ENCODE peak calls at places on chromosomes 3 and 15, in five cellular contexts. One of them, this sample, is unnamed. For H3K4me1, the result is how much of the 10 kb centered on the place peaks cover.

GRCh38 chr3:101577276-101577675 is 3.3 kb downstream of the PCNP start:
- DNase-seq in BE2C: no peak
- DNase-seq in OCI-LY7: peak
- DNase-seq in endodermal cell: no peak
- DNase-seq in neuronal stem cell: no peak
- DNase-seq in this sample: no peak

GRCh38 chr3:73536952-73537351 is 87.8 kb downstream of the PDZRN3 start:
- DNase-seq in BE2C: no peak
- DNase-seq in endodermal cell: no peak
- DNase-seq in neuronal stem cell: no peak
- DNase-seq in OCI-LY7: no peak
- DNase-seq in this sample: no peak

GRCh38 chr3:156483426-156483825 is 71.5 kb downstream of the SSR3 start:
- DNase-seq in endodermal cell: no peak
- DNase-seq in neuronal stem cell: no peak
- DNase-seq in OCI-LY7: peak
- DNase-seq in BE2C: no peak
- DNase-seq in this sample: no peak

GRCh38 chr15:42736793-42737528 is at the start of gene CDAN1:
- DNase-seq in endodermal cell: peak
- DNase-seq in neuronal stem cell: peak
- DNase-seq in OCI-LY7: peak
- DNase-seq in BE2C: peak
- DNase-seq in this sample: peak

GRCh38 chr3:197478746-197479668 is 76.8 kb downstream of the BDH1 start:
- DNase-seq in endodermal cell: no peak
- DNase-seq in BE2C: no peak
- DNase-seq in OCI-LY7: no peak
- DNase-seq in neuronal stem cell: no peak
- DNase-seq in this sample: peak

GRCh38 chr3:134212898-134213665 is 37.6 kb downstream of the RYK start:
- DNase-seq in BE2C: peak
- DNase-seq in endodermal cell: peak
- DNase-seq in OCI-LY7: peak
- DNase-seq in neuronal stem cell: peak
- DNase-seq in this sample: peak

GRCh38 chr3:31196261-31196660 is 301.8 kb upstream of the GADL1 start:
- DNase-seq in endodermal cell: no peak
- DNase-seq in OCI-LY7: no peak
- DNase-seq in neuronal stem cell: no peak
- DNase-seq in BE2C: no peak
- DNase-seq in this sample: no peak

GRCh38 chr15:88284441-88285106 is 28.0 kb upstream of the NTRK3 start:
- DNase-seq in BE2C: no peak
- DNase-seq in neuronal stem cell: no peak
- DNase-seq in endodermal cell: no peak
- DNase-seq in OCI-LY7: no peak
- DNase-seq in this sample: no peak

GRCh38 chr3:39639344-39640236 is 169.8 kb upstream of the MYRIP start:
- DNase-seq in OCI-LY7: no peak
- DNase-seq in endodermal cell: peak
- DNase-seq in BE2C: peak
- DNase-seq in neuronal stem cell: peak
- DNase-seq in this sample: peak

GRCh38 chr15:64775551-64776401 is at the start of gene RBPMS2:
- DNase-seq in OCI-LY7: no peak
- DNase-seq in neuronal stem cell: no peak
- DNase-seq in endodermal cell: peak
- DNase-seq in BE2C: peak
- DNase-seq in this sample: peak

GRCh38 chr3:121483290-121483689 is 62.5 kb downstream of the POLQ start:
- DNase-seq in BE2C: no peak
- DNase-seq in OCI-LY7: no peak
- DNase-seq in endodermal cell: no peak
- DNase-seq in neuronal stem cell: no peak
- DNase-seq in this sample: no peak

GRCh38 chr3:23931597-23931996 is 13.5 kb upstream of the NR1D2 start:
- DNase-seq in BE2C: no peak
- DNase-seq in neuronal stem cell: no peak
- DNase-seq in endodermal cell: no peak
- DNase-seq in OCI-LY7: no peak
- DNase-seq in this sample: no peak
- H3K4me1 ChIP-seq in BE2C: under half
- H3K4me1 ChIP-seq in neuronal stem cell: under half
- H3K4me1 ChIP-seq in endodermal cell: under half
- H3K4me1 ChIP-seq in OCI-LY7: under half
- H3K4me1 ChIP-seq in this sample: under half

GRCh38 chr15:75203908-75204263 is 2.2 kb downstream of the C15orf39 start:
- DNase-seq in neuronal stem cell: no peak
- DNase-seq in endodermal cell: no peak
- DNase-seq in BE2C: no peak
- DNase-seq in OCI-LY7: peak
- DNase-seq in this sample: no peak
- H3K4me1 ChIP-seq in neuronal stem cell: under half
- H3K4me1 ChIP-seq in endodermal cell: under half
- H3K4me1 ChIP-seq in BE2C: under half
- H3K4me1 ChIP-seq in OCI-LY7: under half
- H3K4me1 ChIP-seq in this sample: under half

GRCh38 chr3:71513081-71513480 is 70.4 kb downstream of the FOXP1 start:
- DNase-seq in neuronal stem cell: no peak
- DNase-seq in BE2C: no peak
- DNase-seq in endodermal cell: no peak
- DNase-seq in OCI-LY7: no peak
- DNase-seq in this sample: no peak
- H3K4me1 ChIP-seq in neuronal stem cell: under half
- H3K4me1 ChIP-seq in BE2C: under half
- H3K4me1 ChIP-seq in endodermal cell: under half
- H3K4me1 ChIP-seq in OCI-LY7: under half
- H3K4me1 ChIP-seq in this sample: half or more

DNA sequence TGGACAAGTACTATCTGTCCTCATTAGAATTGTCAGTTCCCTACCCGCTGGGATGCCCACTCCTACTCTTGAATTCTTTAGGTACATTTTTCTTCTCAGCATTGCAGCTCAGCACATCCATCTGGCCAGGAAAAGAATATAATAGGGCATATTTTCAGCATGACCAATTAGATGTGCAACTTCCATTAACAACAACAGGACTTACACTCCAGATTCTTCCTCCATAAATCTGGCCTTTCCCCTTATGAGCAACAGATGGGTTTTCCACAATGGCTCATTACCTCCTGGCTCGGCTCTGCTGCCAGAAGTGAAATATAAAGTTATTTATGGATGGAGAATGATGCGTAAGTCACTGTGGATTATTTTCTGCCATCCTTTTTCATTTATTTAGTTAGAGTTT is 443.8 kb upstream of the TGFBR2 start:
- DNase-seq in OCI-LY7: no peak
- DNase-seq in BE2C: no peak
- DNase-seq in neuronal stem cell: no peak
- DNase-seq in endodermal cell: no peak
- DNase-seq in this sample: peak
- H3K4me1 ChIP-seq in OCI-LY7: under half
- H3K4me1 ChIP-seq in BE2C: under half
- H3K4me1 ChIP-seq in neuronal stem cell: under half
- H3K4me1 ChIP-seq in endodermal cell: under half
- H3K4me1 ChIP-seq in this sample: under half